ENCODE peak calls at places on chromosome 3, in four cellular contexts. A is progenitor cell of endocrine pancreas, J is cardiac muscle cell, S is upper lobe of right lung. I is an unnamed sample.
A peak's percentile ranks its signal among the peaks of the same experiment; 100 is the strongest.

GRCh38 chr3:178085817-178086123 is 450.5 kb upstream of the KCNMB2 start:
- DNase-seq in A (no peak), J (no peak), S (no peak), I (no peak)

GRCh38 chr3:176906046-176906905 is 291.0 kb downstream of the TBL1XR1 start:
- DNase-seq in A (no peak), J (peak; percentile 37), S (no peak), I (no peak)

GRCh38 chr3:37619568-37619967 is 242.1 kb upstream of the CTDSPL start:
- DNase-seq in A (no peak), J (no peak), S (no peak), I (no peak)

GRCh38 chr3:152199069-152199838 is 69.5 kb upstream of the MBNL1 start:
- DNase-seq in A (no peak), J (no peak), S (no peak), I (no peak)

GRCh38 chr3:17847156-17847555 is 104.7 kb upstream of the TBC1D5 start:
- DNase-seq in A (no peak), J (no peak), S (no peak), I (no peak)

GRCh38 chr3:142962520-142963265 is 781 bp downstream of the PAQR9 start:
- DNase-seq in A (no peak), J (no peak), S (no peak), I (peak; percentile 92)

GRCh38 chr3:152403632-152404066 is 134.9 kb downstream of the MBNL1 start:
- DNase-seq in A (no peak), J (peak; percentile 52), S (peak; percentile 68), I (no peak)

GRCh38 chr3:84965141-84965540 is 6.4 kb downstream of the CADM2 start:
- DNase-seq in A (peak; percentile 25), J (peak; percentile 65), S (no peak), I (no peak)

GRCh38 chr3:11096266-11097135 is 57.8 kb upstream of the HRH1 start:
- DNase-seq in A (no peak), J (peak; percentile 79), S (peak; percentile 85), I (no peak)

GRCh38 chr3:187567026-187567425 is 103.2 kb downstream of the SST start:
- DNase-seq in A (no peak), J (no peak), S (no peak), I (no peak)

GRCh38 chr3:188583476-188584161 is 429.7 kb downstream of the LPP start:
- DNase-seq in A (no peak), J (no peak), S (no peak), I (no peak)

GRCh38 chr3:107938128-107938527 is 152.7 kb downstream of the CD47 start:
- DNase-seq in A (no peak), J (peak; percentile 54), S (no peak), I (no peak)

GRCh38 chr3:71310595-71311319 is 272.8 kb downstream of the FOXP1 start:
- DNase-seq in A (no peak), J (no peak), S (no peak), I (no peak)

GRCh38 chr3:131591394-131591990 is 88.7 kb upstream of the MRPL3 start:
- DNase-seq in A (no peak), J (peak; percentile 6), S (no peak), I (no peak)

GRCh38 chr3:56825579-56826438 is 24.1 kb upstream of the ARHGEF3 start:
- DNase-seq in A (no peak), J (no peak), S (no peak), I (no peak)

GRCh38 chr3:59535791-59536221 is 486.0 kb upstream of the CFAP20DC start:
- DNase-seq in A (no peak), J (no peak), S (no peak), I (no peak)

GRCh38 chr3:129908417-129908816 is 14.9 kb upstream of the TMCC1 start:
- DNase-seq in A (peak; percentile 20), J (no peak), S (no peak), I (no peak)

GRCh38 chr3:108302570-108302969 is 6.2 kb downstream of the HHLA2 start:
- DNase-seq in A (no peak), J (no peak), S (no peak), I (no peak)

GRCh38 chr3:131072845-131073244 is 46.2 kb downstream of the NEK11 start:
- DNase-seq in A (no peak), J (no peak), S (no peak), I (no peak)

GRCh38 chr3:160401301-160402095 is 2.0 kb downstream of the SMC4 start:
- DNase-seq in A (no peak), J (peak; percentile 41), S (no peak), I (no peak)

GRCh38 chr3:171384101-171384891 is 75.9 kb downstream of the TNIK start:
- DNase-seq in A (no peak), J (no peak), S (no peak), I (no peak)

GRCh38 chr3:146152841-146153240 is 8.1 kb downstream of the PLOD2 start:
- DNase-seq in A (no peak), J (no peak), S (no peak), I (peak; percentile 58)

GRCh38 chr3:161310649-161311423 is 60.5 kb downstream of the SPTSSB start:
- DNase-seq in A (no peak), J (no peak), S (no peak), I (no peak)

GRCh38 chr3:180265551-180265950 is 228.8 kb upstream of the PEX5L start:
- DNase-seq in A (no peak), J (no peak), S (no peak), I (no peak)

GRCh38 chr3:16388850-16389411 is 123.9 kb downstream of the OXNAD1 start:
- DNase-seq in A (no peak), J (no peak), S (no peak), I (no peak)

GRCh38 chr3:81426826-81427565 is 334.4 kb downstream of the GBE1 start:
- DNase-seq in A (no peak), J (no peak), S (no peak), I (no peak)

GRCh38 chr3:52278510-52279069 is at the start of gene WDR82:
- DNase-seq in A (peak; percentile 98), J (peak; percentile 97), S (peak; percentile 99), I (peak; percentile 99)

GRCh38 chr3:33749546-33750215 is 31.6 kb upstream of the CLASP2 start:
- DNase-seq in A (no peak), J (no peak), S (no peak), I (no peak)

GRCh38 chr3:115704661-115705338 is 81.5 kb downstream of the GAP43 start:
- DNase-seq in A (no peak), J (no peak), S (no peak), I (no peak)

GRCh38 chr3:8742921-8743605 is 9.5 kb downstream of the CAV3 start:
- DNase-seq in A (no peak), J (no peak), S (no peak), I (no peak)

GRCh38 chr3:126005951-126006350 is 37.0 kb downstream of the ROPN1B start:
- DNase-seq in A (no peak), J (peak; percentile 59), S (no peak), I (no peak)

DNA sequence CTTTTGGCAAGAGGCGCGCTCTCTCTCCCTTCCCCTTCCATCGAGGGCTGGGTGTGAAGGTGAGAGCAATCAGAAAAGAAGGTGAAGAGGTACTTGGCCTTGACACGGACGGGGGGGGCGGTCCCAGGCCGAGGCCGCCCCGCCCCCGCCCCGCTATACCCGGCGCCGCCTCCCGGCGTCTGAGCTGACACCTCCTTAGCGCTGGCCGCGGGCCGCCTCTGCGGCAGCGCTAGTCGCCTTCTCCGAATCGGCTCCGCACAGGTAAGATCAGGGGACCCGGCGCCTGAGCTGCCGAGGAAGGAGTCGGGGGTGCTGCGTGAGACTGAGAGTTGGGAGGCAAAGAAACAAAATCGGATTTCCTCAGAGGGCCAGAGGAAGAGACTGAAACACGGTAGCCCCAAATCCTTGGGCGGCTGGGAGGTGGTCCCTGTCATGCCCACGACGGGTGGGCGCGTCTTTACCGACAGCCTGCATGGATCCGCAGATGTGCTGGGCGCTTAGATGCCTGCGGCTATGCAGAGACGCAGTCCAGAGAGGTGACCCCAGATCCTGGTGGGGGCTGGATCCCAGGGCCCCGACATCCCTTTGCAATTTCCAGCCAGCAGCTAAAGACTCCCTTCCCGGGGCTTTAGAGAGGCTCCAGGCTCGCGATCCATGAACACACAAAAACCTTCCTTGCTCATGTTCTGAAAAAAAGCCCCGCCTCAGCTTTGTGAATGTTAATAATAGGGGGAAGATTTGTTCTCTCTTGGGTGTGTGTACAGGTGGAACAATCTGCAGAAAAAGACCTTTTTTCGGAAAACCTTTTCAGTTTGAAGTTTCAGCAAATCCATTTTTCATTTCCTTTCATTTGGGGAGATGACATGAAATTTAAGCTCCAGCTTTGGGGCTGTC is at the start of gene ENTPD3:
- DNase-seq in A (peak; percentile 40), J (peak; percentile 51), S (peak; percentile 87), I (no peak)
- TF ChIP-seq CTCF in A (no peak), J (no peak), S (no peak), I (no peak)

GRCh38 chr3:118337649-118338048 is 697.0 kb downstream of the IGSF11 start:
- DNase-seq in A (no peak), J (no peak), S (no peak), I (no peak)
- TF ChIP-seq CTCF in A (no peak), J (no peak), S (no peak), I (no peak)

GRCh38 chr3:123803521-123803920 is 80.6 kb downstream of the MYLK start:
- DNase-seq in A (no peak), J (no peak), S (no peak), I (no peak)
- TF ChIP-seq CTCF in A (no peak), J (no peak), S (no peak), I (no peak)

DNA sequence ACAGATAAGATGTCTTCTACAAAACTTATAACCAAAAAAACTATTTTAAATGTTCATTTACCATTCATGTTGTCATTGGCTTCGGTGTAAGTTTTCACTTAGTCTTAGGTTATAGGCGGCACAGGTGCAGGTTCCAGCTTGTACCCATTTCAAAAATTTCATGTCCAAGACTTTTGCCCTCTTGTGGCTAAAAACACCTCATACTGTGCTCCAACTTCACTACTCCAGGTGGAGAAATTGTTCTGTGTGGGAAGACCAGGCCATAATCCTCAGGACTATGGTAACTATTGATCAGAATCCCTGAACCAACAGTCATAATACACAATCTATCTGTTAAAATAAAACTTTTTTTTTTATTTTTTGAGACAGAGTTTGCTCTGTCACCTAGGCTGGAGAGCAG is 95.2 kb upstream of the ATP11B start:
- DNase-seq in A (no peak), J (no peak), S (no peak), I (no peak)
- TF ChIP-seq CTCF in A (peak; percentile 20), J (no peak), S (no peak), I (no peak)

I was measured in chondrocyte.